ENCODE peak calls at places on chromosome 14, in seven cellular contexts. R, I, V, B, G, F and A are unnamed samples.

GRCh38 chr14:24443053-24443683 is 592 bp upstream of the SDR39U1 start:
- DNase-seq in I (no peak), R (no peak), V (no peak), G (no peak), B (no peak), F (peak), A (no peak)

GRCh38 chr14:61839452-61839851 is 77.2 kb downstream of the SNAPC1 start:
- DNase-seq in B (no peak), V (no peak), R (no peak), I (no peak), F (peak), G (no peak), A (no peak)

GRCh38 chr14:51807355-51807754 is 53.1 kb upstream of the GNG2 start:
- DNase-seq in V (no peak), G (no peak), B (no peak), F (peak), R (no peak), I (no peak), A (peak)

GRCh38 chr14:95014036-95014435 is 143.3 kb downstream of the DICER1 start:
- DNase-seq in G (no peak), I (no peak), B (no peak), F (no peak), V (no peak), R (no peak), A (no peak)

GRCh38 chr14:102049258-102050025 is 37.4 kb downstream of the HSP90AA1 start:
- DNase-seq in R (no peak), I (no peak), B (no peak), G (peak), V (no peak), F (peak), A (no peak)

GRCh38 chr14:75460402-75460801 is 32.6 kb downstream of the JDP2 start:
- DNase-seq in F (no peak), R (no peak), I (no peak), V (no peak), B (no peak), G (peak), A (no peak)

GRCh38 chr14:57753821-57754220 is 112.1 kb downstream of the SLC35F4 start:
- DNase-seq in V (no peak), R (no peak), F (no peak), I (no peak), G (no peak), B (no peak), A (no peak)

GRCh38 chr14:105375635-105376057 is 22.7 kb upstream of the TEX22 start:
- DNase-seq in B (no peak), F (no peak), I (no peak), V (no peak), G (no peak), R (no peak), A (no peak)

GRCh38 chr14:32014498-32014897 is 62.6 kb upstream of the ARHGAP5 start:
- DNase-seq in V (no peak), G (no peak), B (no peak), I (no peak), F (no peak), R (no peak), A (no peak)

GRCh38 chr14:53432378-53432802 is 279.3 kb upstream of the DDHD1 start:
- DNase-seq in R (no peak), V (peak), F (peak), I (no peak), G (no peak), B (no peak), A (no peak)

GRCh38 chr14:62081012-62081612 is 318.9 kb downstream of the SNAPC1 start:
- DNase-seq in V (no peak), R (no peak), G (no peak), B (no peak), I (no peak), F (no peak), A (no peak)

GRCh38 chr14:102616799-102617198 is 24.4 kb downstream of the RCOR1 start:
- DNase-seq in I (no peak), V (no peak), F (no peak), B (no peak), G (no peak), R (no peak), A (no peak)

GRCh38 chr14:93788557-93789365 is 476 bp upstream of the PRIMA1 start:
- DNase-seq in R (no peak), I (no peak), G (no peak), F (no peak), V (peak), B (peak), A (no peak)

GRCh38 chr14:93683241-93683640 is 105.0 kb downstream of the PRIMA1 start:
- DNase-seq in V (no peak), F (no peak), B (no peak), I (no peak), R (no peak), G (no peak), A (no peak)

GRCh38 chr14:29085546-29085945 is 319.0 kb downstream of the FOXG1 start:
- DNase-seq in I (no peak), B (no peak), R (no peak), V (no peak), F (peak), G (no peak), A (no peak)

GRCh38 chr14:32702571-32702970 is 236.1 kb upstream of the NPAS3 start:
- DNase-seq in B (no peak), V (peak), G (peak), F (no peak), I (no peak), R (no peak), A (no peak)

GRCh38 chr14:76780875-76781647 is 19.8 kb downstream of the VASH1 start:
- DNase-seq in G (no peak), B (no peak), F (peak), V (no peak), R (no peak), I (no peak), A (no peak)

GRCh38 chr14:99733551-99734405 is 49.7 kb downstream of the CYP46A1 start:
- DNase-seq in V (no peak), R (no peak), I (peak), F (no peak), G (peak), B (no peak), A (no peak)

GRCh38 chr14:91164676-91165075 is 50.8 kb downstream of the DGLUCY start:
- DNase-seq in R (no peak), G (no peak), B (no peak), F (no peak), V (peak), I (no peak), A (no peak)

GRCh38 chr14:103346286-103346685 is 12.2 kb downstream of the EIF5 start:
- DNase-seq in I (no peak), R (no peak), B (no peak), G (no peak), F (peak), V (no peak), A (no peak)

GRCh38 chr14:22088614-22089359 is 415.2 kb upstream of the OR4E1 start:
- DNase-seq in F (peak), R (no peak), G (no peak), I (no peak), B (no peak), V (peak), A (no peak)

GRCh38 chr14:32230695-32231280 is 27.7 kb upstream of the RNU6-8 start:
- DNase-seq in F (peak), R (peak), I (no peak), B (no peak), G (peak), V (peak), A (no peak)

GRCh38 chr14:69049675-69050074 is 70.6 kb upstream of the ACTN1 start:
- DNase-seq in I (no peak), G (no peak), F (peak), R (peak), V (no peak), B (no peak), A (no peak)

GRCh38 chr14:64649383-64649998 is 54.7 kb upstream of the PLEKHG3 start:
- DNase-seq in B (no peak), I (no peak), V (no peak), R (no peak), F (peak), G (no peak), A (peak)

GRCh38 chr14:61561657-61562276 is 133.5 kb upstream of the HIF1A start:
- DNase-seq in B (no peak), I (no peak), F (peak), R (peak), G (peak), V (peak), A (peak)

GRCh38 chr14:32693114-32693513 is 245.6 kb upstream of the NPAS3 start:
- DNase-seq in V (peak), R (no peak), I (no peak), B (no peak), G (no peak), F (peak), A (peak)

GRCh38 chr14:53450871-53451270 is 297.7 kb upstream of the DDHD1 start:
- DNase-seq in I (no peak), G (no peak), V (peak), B (no peak), R (no peak), F (no peak), A (no peak)

GRCh38 chr14:64971890-64972785 is at the start of gene RAB15:
- DNase-seq in R (no peak), I (no peak), F (no peak), B (no peak), V (peak), G (peak), A (no peak)

GRCh38 chr14:65167072-65167645 is 64.8 kb upstream of the MAX start:
- DNase-seq in B (no peak), G (no peak), F (no peak), V (no peak), R (no peak), I (no peak), A (no peak)

GRCh38 chr14:67495827-67496226 is 7.3 kb upstream of the TMEM229B start:
- DNase-seq in B (no peak), R (no peak), I (no peak), V (no peak), G (peak), F (no peak), A (no peak)

GRCh38 chr14:94531187-94531586 is 21.9 kb upstream of the SERPINA12 start:
- DNase-seq in G (no peak), R (no peak), V (no peak), I (no peak), F (no peak), B (no peak), A (no peak)

GRCh38 chr14:101627913-101628257 is 66.6 kb downstream of the DIO3 start:
- DNase-seq in F (no peak), I (no peak), V (peak), G (no peak), B (no peak), R (no peak), A (no peak)

GRCh38 chr14:89617471-89618291 is 200.6 kb upstream of the FOXN3 start:
- DNase-seq in G (peak), I (no peak), V (no peak), F (peak), B (no peak), R (no peak), A (no peak)

GRCh38 chr14:65872536-65872935 is 460.0 kb downstream of the FUT8 start:
- DNase-seq in R (peak), B (no peak), V (no peak), F (no peak), G (no peak), I (no peak), A (no peak)

GRCh38 chr14:100530270-100531072 is 56.7 kb downstream of the BEGAIN start:
- DNase-seq in R (no peak), I (no peak), B (peak), G (peak), V (no peak), F (no peak), A (no peak)

GRCh38 chr14:102969060-102969791 is 46.8 kb downstream of the AMN start:
- DNase-seq in G (no peak), R (no peak), B (no peak), F (no peak), V (no peak), I (no peak), A (no peak)

GRCh38 chr14:35247777-35248475 is 44.3 kb upstream of the PSMA6 start:
- DNase-seq in V (no peak), F (no peak), R (no peak), I (no peak), B (no peak), G (no peak), A (no peak)

DNA sequence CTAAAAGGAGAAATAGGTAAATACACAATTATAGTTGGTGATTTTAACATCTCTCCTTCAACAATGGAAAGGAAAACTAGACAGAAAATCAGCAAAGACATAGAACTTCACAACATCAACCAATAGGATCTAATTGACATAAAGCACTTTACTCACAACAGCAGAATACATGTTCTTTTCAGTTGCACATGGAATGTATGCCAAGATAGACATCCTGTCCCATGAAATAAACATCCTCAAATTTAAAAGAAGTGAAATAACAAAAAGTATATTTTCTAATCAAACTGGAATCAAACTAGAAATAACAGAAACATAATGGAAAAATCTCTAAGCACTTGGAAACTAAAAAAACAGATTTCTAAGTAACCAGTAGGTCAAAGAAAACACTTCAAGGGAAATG is 296.2 kb upstream of the RGS6 start:
- DNase-seq in I (no peak), R (no peak), F (no peak), B (no peak), G (no peak), V (no peak), A (no peak)
- TF ChIP-seq CTCF in I (no peak), R (no peak), F (no peak), B (no peak), G (no peak), V (no peak), A (no peak)

GRCh38 chr14:56659964-56660551 is 80.5 kb downstream of the TMEM260 start:
- DNase-seq in G (no peak), B (no peak), F (peak), R (peak), I (no peak), V (peak), A (no peak)
- TF ChIP-seq CTCF in G (peak), B (peak), F (peak), R (peak), I (peak), V (peak), A (peak)

DNA sequence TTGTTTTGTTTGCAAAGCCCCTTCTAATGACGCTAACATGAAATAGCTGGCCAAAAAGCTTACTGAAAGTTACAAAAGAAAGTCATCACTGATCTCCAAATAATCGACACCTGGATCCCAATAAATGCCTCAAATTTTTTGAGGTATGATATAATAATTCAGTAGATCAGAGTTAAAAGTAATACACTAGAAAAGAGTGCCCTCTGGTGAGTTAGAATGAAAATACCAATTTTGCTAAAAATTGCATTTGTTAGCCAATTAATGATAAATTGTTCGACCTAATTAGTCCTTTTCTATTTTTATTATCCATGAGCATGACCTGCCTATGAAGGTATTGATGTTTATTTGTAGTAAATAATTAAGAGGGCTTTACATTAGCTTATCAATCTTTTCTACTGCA is 78.6 kb downstream of the CEP128 start:
- DNase-seq in V (no peak), R (no peak), B (no peak), G (no peak), I (no peak), F (peak), A (no peak)
- TF ChIP-seq CTCF in V (peak), R (peak), B (peak), G (no peak), I (no peak), F (peak), A (peak)

DNA sequence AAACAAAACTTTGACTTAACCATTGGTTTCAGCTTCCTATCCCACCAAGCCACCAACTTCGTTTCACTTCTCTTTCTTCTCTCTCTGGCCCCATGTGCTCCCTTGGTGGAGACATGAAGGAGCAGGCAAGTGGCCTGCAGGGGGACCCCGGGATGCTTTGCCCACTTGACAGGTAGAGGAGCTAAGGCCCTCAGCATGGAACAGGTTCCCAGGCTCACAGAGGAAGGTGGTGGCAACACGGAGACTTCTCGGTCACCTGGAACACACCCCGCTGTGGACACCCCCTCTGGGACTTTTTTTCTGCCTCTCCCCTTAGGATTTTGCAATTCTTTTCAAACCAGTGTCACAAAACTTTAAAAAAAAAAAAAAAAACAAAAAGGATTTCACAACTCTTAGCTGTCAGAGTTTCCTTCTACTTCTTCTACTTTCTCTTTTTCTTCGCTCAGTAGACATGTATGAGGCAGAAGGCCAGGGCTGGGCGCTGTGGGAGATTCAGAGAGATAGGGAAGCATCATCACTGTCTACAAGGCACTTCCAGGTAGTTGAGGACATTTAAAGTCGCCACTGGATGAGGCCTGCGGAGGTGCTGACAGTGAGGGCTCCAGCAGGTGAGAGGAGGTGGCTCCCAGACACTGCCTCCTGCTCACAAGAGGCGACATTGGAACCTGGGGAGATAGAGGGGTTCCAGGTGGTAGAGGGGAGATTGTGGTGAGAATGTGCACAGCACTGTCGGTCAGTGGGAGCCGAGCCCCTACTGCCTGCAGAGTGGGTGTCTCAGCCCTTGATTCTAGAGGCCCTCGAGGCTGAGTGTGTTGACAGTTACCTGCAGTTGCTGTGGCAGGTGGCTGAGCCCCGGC is 119.6 kb downstream of the GCH1 start:
- DNase-seq in V (no peak), B (no peak), G (peak), I (no peak), F (no peak), R (no peak), A (no peak)
- TF ChIP-seq CTCF in V (no peak), B (peak), G (no peak), I (no peak), F (no peak), R (no peak), A (peak)

GRCh38 chr14:79530555-79530954 is 680.7 kb downstream of the DIO2 start:
- DNase-seq in V (no peak), G (no peak), I (no peak), F (no peak), R (no peak), B (no peak), A (no peak)
- TF ChIP-seq CTCF in V (no peak), G (no peak), I (no peak), F (no peak), R (no peak), B (no peak), A (no peak)